ENCODE peak calls at places on chromosomes 7 and 10, in ten cellular contexts. One of them, this sample, is unnamed. For H3K27me3, the result is how much of the 10 kb centered on the place peaks cover.

GRCh38 chr7:66522518-66522917 is 106.2 kb upstream of the KCTD7 start:
- DNase-seq in PC-9: no peak
- DNase-seq in heart left ventricle: peak
- DNase-seq in neural progenitor cell: no peak
- DNase-seq in esophagus squamous epithelium: no peak
- DNase-seq in left ventricle myocardium inferior: no peak
- DNase-seq in fibroblast of lung: no peak
- DNase-seq in spleen: peak
- DNase-seq in RWPE2: no peak
- DNase-seq in HL-60: no peak
- DNase-seq in this sample: no peak

GRCh38 chr10:93346712-93347111 is 135.4 kb downstream of the MYOF start:
- DNase-seq in PC-9: no peak
- DNase-seq in heart left ventricle: no peak
- DNase-seq in neural progenitor cell: no peak
- DNase-seq in esophagus squamous epithelium: no peak
- DNase-seq in left ventricle myocardium inferior: no peak
- DNase-seq in fibroblast of lung: no peak
- DNase-seq in spleen: no peak
- DNase-seq in RWPE2: no peak
- DNase-seq in HL-60: peak
- DNase-seq in this sample: no peak

GRCh38 chr10:45488365-45488764 is 114.3 kb downstream of the ALOX5 start:
- DNase-seq in PC-9: no peak
- DNase-seq in heart left ventricle: no peak
- DNase-seq in neural progenitor cell: no peak
- DNase-seq in esophagus squamous epithelium: no peak
- DNase-seq in left ventricle myocardium inferior: no peak
- DNase-seq in fibroblast of lung: no peak
- DNase-seq in spleen: no peak
- DNase-seq in RWPE2: no peak
- DNase-seq in HL-60: no peak
- DNase-seq in this sample: no peak

GRCh38 chr10:17432738-17433137 is 21.7 kb downstream of the ST8SIA6 start:
- DNase-seq in PC-9: no peak
- DNase-seq in heart left ventricle: no peak
- DNase-seq in neural progenitor cell: no peak
- DNase-seq in esophagus squamous epithelium: no peak
- DNase-seq in left ventricle myocardium inferior: no peak
- DNase-seq in fibroblast of lung: no peak
- DNase-seq in spleen: no peak
- DNase-seq in RWPE2: no peak
- DNase-seq in HL-60: no peak
- DNase-seq in this sample: no peak

GRCh38 chr10:119786117-119786769 is 60.4 kb downstream of the INPP5F start:
- DNase-seq in PC-9: peak
- DNase-seq in heart left ventricle: no peak
- DNase-seq in neural progenitor cell: peak
- DNase-seq in esophagus squamous epithelium: no peak
- DNase-seq in left ventricle myocardium inferior: no peak
- DNase-seq in fibroblast of lung: peak
- DNase-seq in spleen: no peak
- DNase-seq in RWPE2: no peak
- DNase-seq in HL-60: peak
- DNase-seq in this sample: no peak

GRCh38 chr7:2730846-2731770 is 43.1 kb downstream of the AMZ1 start:
- DNase-seq in PC-9: no peak
- DNase-seq in heart left ventricle: no peak
- DNase-seq in neural progenitor cell: no peak
- DNase-seq in esophagus squamous epithelium: no peak
- DNase-seq in left ventricle myocardium inferior: no peak
- DNase-seq in fibroblast of lung: no peak
- DNase-seq in spleen: peak
- DNase-seq in RWPE2: no peak
- DNase-seq in HL-60: no peak
- DNase-seq in this sample: peak

GRCh38 chr7:73864981-73865711 is 4.2 kb downstream of the TMEM270 start:
- DNase-seq in PC-9: no peak
- DNase-seq in heart left ventricle: no peak
- DNase-seq in neural progenitor cell: no peak
- DNase-seq in esophagus squamous epithelium: no peak
- DNase-seq in left ventricle myocardium inferior: no peak
- DNase-seq in fibroblast of lung: no peak
- DNase-seq in spleen: no peak
- DNase-seq in RWPE2: no peak
- DNase-seq in HL-60: no peak
- DNase-seq in this sample: no peak

GRCh38 chr7:53756946-53757345 is 721.5 kb downstream of the POM121L12 start:
- DNase-seq in PC-9: no peak
- DNase-seq in heart left ventricle: no peak
- DNase-seq in neural progenitor cell: no peak
- DNase-seq in esophagus squamous epithelium: no peak
- DNase-seq in left ventricle myocardium inferior: no peak
- DNase-seq in fibroblast of lung: no peak
- DNase-seq in spleen: no peak
- DNase-seq in RWPE2: no peak
- DNase-seq in HL-60: no peak
- DNase-seq in this sample: no peak

GRCh38 chr7:11847336-11847735 is 15.3 kb upstream of the THSD7A start:
- DNase-seq in PC-9: no peak
- DNase-seq in heart left ventricle: no peak
- DNase-seq in neural progenitor cell: no peak
- DNase-seq in esophagus squamous epithelium: no peak
- DNase-seq in left ventricle myocardium inferior: no peak
- DNase-seq in fibroblast of lung: peak
- DNase-seq in spleen: no peak
- DNase-seq in RWPE2: no peak
- DNase-seq in HL-60: no peak
- DNase-seq in this sample: no peak

GRCh38 chr7:127367679-127368078 is 24.8 kb downstream of the ZNF800 start:
- DNase-seq in PC-9: no peak
- DNase-seq in heart left ventricle: no peak
- DNase-seq in neural progenitor cell: no peak
- DNase-seq in esophagus squamous epithelium: no peak
- DNase-seq in left ventricle myocardium inferior: no peak
- DNase-seq in fibroblast of lung: no peak
- DNase-seq in spleen: no peak
- DNase-seq in RWPE2: no peak
- DNase-seq in HL-60: no peak
- DNase-seq in this sample: no peak
- TF ChIP-seq CTCF in PC-9: no peak
- TF ChIP-seq CTCF in heart left ventricle: no peak
- TF ChIP-seq CTCF in neural progenitor cell: no peak
- TF ChIP-seq CTCF in esophagus squamous epithelium: no peak
- TF ChIP-seq CTCF in left ventricle myocardium inferior: no peak
- TF ChIP-seq CTCF in fibroblast of lung: no peak
- TF ChIP-seq CTCF in spleen: no peak
- TF ChIP-seq CTCF in RWPE2: no peak
- TF ChIP-seq CTCF in HL-60: no peak
- TF ChIP-seq CTCF in this sample: no peak

DNA sequence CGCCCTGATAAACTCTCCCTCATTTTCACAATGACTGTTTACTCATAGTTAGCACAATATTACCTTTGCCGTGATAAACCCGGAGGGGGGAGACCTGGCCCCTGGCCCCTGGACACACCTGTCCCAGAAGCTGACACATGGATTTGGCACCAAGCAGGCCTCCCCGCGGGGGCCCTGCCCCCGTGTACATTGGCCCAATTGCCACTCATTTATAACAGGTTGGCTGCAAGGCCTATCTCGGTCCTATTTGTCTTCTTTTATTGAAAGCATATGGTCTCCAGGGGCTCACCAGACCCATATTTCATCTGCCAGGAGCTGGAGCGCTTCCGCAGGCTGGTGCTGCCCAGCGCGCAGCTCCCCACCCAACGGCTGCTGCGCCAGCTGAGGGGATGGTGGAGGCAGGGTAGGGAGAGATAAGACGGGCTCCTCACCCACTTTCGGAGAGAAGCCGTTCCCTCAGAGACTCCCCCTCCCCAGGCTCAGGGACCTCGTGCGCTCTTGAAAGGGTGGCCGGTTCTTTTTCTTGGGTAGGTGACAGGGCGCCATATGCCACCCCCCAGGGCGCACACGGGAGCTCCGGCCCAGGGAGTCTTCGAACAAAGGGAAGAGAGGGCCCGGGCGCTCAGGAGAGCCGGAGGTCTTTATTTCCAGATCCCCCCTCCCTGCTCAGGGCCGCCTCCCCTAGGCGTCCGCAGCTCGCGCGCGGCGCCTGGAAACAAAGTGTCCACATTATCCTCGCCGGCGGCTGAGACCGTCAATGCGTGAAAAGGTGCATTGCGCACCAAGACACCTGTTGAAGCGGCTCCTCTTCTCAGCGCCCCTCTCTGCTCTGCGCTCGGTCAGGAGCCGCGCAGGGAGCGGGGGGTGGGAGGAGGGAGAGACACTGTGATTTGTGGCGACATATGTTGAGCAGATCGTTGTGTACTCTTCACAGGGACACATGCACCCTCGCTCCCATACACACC is 4.3 kb upstream of the NEUROG3 start:
- DNase-seq in PC-9: no peak
- DNase-seq in heart left ventricle: no peak
- DNase-seq in neural progenitor cell: peak
- DNase-seq in esophagus squamous epithelium: no peak
- DNase-seq in left ventricle myocardium inferior: no peak
- DNase-seq in fibroblast of lung: no peak
- DNase-seq in spleen: no peak
- DNase-seq in RWPE2: no peak
- DNase-seq in HL-60: no peak
- DNase-seq in this sample: no peak
- H3K27me3 ChIP-seq in PC-9: half or more
- H3K27me3 ChIP-seq in heart left ventricle: under half
- H3K27me3 ChIP-seq in neural progenitor cell: half or more
- H3K27me3 ChIP-seq in esophagus squamous epithelium: under half
- H3K27me3 ChIP-seq in left ventricle myocardium inferior: half or more
- H3K27me3 ChIP-seq in fibroblast of lung: under half
- H3K27me3 ChIP-seq in spleen: half or more
- H3K27me3 ChIP-seq in RWPE2: half or more
- H3K27me3 ChIP-seq in HL-60: half or more
- H3K27me3 ChIP-seq in this sample: half or more

GRCh38 chr10:78381072-78381471 is 347.4 kb downstream of the RPS24 start:
- DNase-seq in PC-9: no peak
- DNase-seq in heart left ventricle: no peak
- DNase-seq in neural progenitor cell: peak
- DNase-seq in esophagus squamous epithelium: no peak
- DNase-seq in left ventricle myocardium inferior: no peak
- DNase-seq in fibroblast of lung: no peak
- DNase-seq in spleen: no peak
- DNase-seq in RWPE2: no peak
- DNase-seq in HL-60: no peak
- DNase-seq in this sample: no peak
- TF ChIP-seq CTCF in PC-9: peak
- TF ChIP-seq CTCF in heart left ventricle: no peak
- TF ChIP-seq CTCF in neural progenitor cell: peak
- TF ChIP-seq CTCF in esophagus squamous epithelium: peak
- TF ChIP-seq CTCF in left ventricle myocardium inferior: no peak
- TF ChIP-seq CTCF in fibroblast of lung: no peak
- TF ChIP-seq CTCF in spleen: no peak
- TF ChIP-seq CTCF in RWPE2: no peak
- TF ChIP-seq CTCF in HL-60: no peak
- TF ChIP-seq CTCF in this sample: peak

GRCh38 chr7:26385240-26385639 is 93.6 kb downstream of the SNX10 start:
- DNase-seq in PC-9: no peak
- DNase-seq in heart left ventricle: no peak
- DNase-seq in neural progenitor cell: no peak
- DNase-seq in esophagus squamous epithelium: no peak
- DNase-seq in left ventricle myocardium inferior: no peak
- DNase-seq in fibroblast of lung: no peak
- DNase-seq in spleen: no peak
- DNase-seq in RWPE2: no peak
- DNase-seq in HL-60: no peak
- DNase-seq in this sample: no peak

GRCh38 chr7:26393855-26394254 is 102.2 kb downstream of the SNX10 start:
- DNase-seq in PC-9: no peak
- DNase-seq in heart left ventricle: no peak
- DNase-seq in neural progenitor cell: no peak
- DNase-seq in esophagus squamous epithelium: no peak
- DNase-seq in left ventricle myocardium inferior: no peak
- DNase-seq in fibroblast of lung: no peak
- DNase-seq in spleen: no peak
- DNase-seq in RWPE2: no peak
- DNase-seq in HL-60: no peak
- DNase-seq in this sample: no peak

GRCh38 chr7:26390016-26390415 is 98.4 kb downstream of the SNX10 start:
- DNase-seq in PC-9: no peak
- DNase-seq in heart left ventricle: no peak
- DNase-seq in neural progenitor cell: peak
- DNase-seq in esophagus squamous epithelium: no peak
- DNase-seq in left ventricle myocardium inferior: no peak
- DNase-seq in fibroblast of lung: no peak
- DNase-seq in spleen: no peak
- DNase-seq in RWPE2: no peak
- DNase-seq in HL-60: no peak
- DNase-seq in this sample: no peak

GRCh38 chr7:26388256-26388655 is 96.6 kb downstream of the SNX10 start:
- DNase-seq in PC-9: no peak
- DNase-seq in heart left ventricle: no peak
- DNase-seq in neural progenitor cell: no peak
- DNase-seq in esophagus squamous epithelium: no peak
- DNase-seq in left ventricle myocardium inferior: no peak
- DNase-seq in fibroblast of lung: no peak
- DNase-seq in spleen: no peak
- DNase-seq in RWPE2: no peak
- DNase-seq in HL-60: no peak
- DNase-seq in this sample: no peak
- H3K27me3 ChIP-seq in PC-9: under half
- H3K27me3 ChIP-seq in heart left ventricle: under half
- H3K27me3 ChIP-seq in neural progenitor cell: under half
- H3K27me3 ChIP-seq in esophagus squamous epithelium: under half
- H3K27me3 ChIP-seq in left ventricle myocardium inferior: half or more
- H3K27me3 ChIP-seq in fibroblast of lung: under half
- H3K27me3 ChIP-seq in spleen: under half
- H3K27me3 ChIP-seq in RWPE2: half or more
- H3K27me3 ChIP-seq in HL-60: under half
- H3K27me3 ChIP-seq in this sample: under half

GRCh38 chr7:54839538-54840213 is 80.7 kb upstream of the SEC61G start:
- DNase-seq in PC-9: peak
- DNase-seq in heart left ventricle: peak
- DNase-seq in neural progenitor cell: peak
- DNase-seq in esophagus squamous epithelium: no peak
- DNase-seq in left ventricle myocardium inferior: peak
- DNase-seq in fibroblast of lung: peak
- DNase-seq in spleen: peak
- DNase-seq in RWPE2: peak
- DNase-seq in HL-60: no peak
- DNase-seq in this sample: no peak
- TF ChIP-seq CTCF in PC-9: peak
- TF ChIP-seq CTCF in heart left ventricle: peak
- TF ChIP-seq CTCF in neural progenitor cell: peak
- TF ChIP-seq CTCF in esophagus squamous epithelium: peak
- TF ChIP-seq CTCF in left ventricle myocardium inferior: peak
- TF ChIP-seq CTCF in fibroblast of lung: peak
- TF ChIP-seq CTCF in spleen: peak
- TF ChIP-seq CTCF in RWPE2: peak
- TF ChIP-seq CTCF in HL-60: no peak
- TF ChIP-seq CTCF in this sample: no peak

GRCh38 chr10:100859204-100859763 is 53.5 kb upstream of the SLF2 start:
- DNase-seq in PC-9: no peak
- DNase-seq in heart left ventricle: no peak
- DNase-seq in neural progenitor cell: no peak
- DNase-seq in esophagus squamous epithelium: no peak
- DNase-seq in left ventricle myocardium inferior: no peak
- DNase-seq in fibroblast of lung: no peak
- DNase-seq in spleen: no peak
- DNase-seq in RWPE2: no peak
- DNase-seq in HL-60: no peak
- DNase-seq in this sample: no peak
- H3K27me3 ChIP-seq in PC-9: half or more
- H3K27me3 ChIP-seq in heart left ventricle: under half
- H3K27me3 ChIP-seq in neural progenitor cell: half or more
- H3K27me3 ChIP-seq in esophagus squamous epithelium: under half
- H3K27me3 ChIP-seq in left ventricle myocardium inferior: half or more
- H3K27me3 ChIP-seq in fibroblast of lung: under half
- H3K27me3 ChIP-seq in spleen: under half
- H3K27me3 ChIP-seq in RWPE2: under half
- H3K27me3 ChIP-seq in HL-60: under half
- H3K27me3 ChIP-seq in this sample: under half

GRCh38 chr7:48154792-48155413 is 16.4 kb upstream of the ABCA13 start:
- DNase-seq in PC-9: peak
- DNase-seq in heart left ventricle: no peak
- DNase-seq in neural progenitor cell: peak
- DNase-seq in esophagus squamous epithelium: no peak
- DNase-seq in left ventricle myocardium inferior: no peak
- DNase-seq in fibroblast of lung: peak
- DNase-seq in spleen: no peak
- DNase-seq in RWPE2: no peak
- DNase-seq in HL-60: no peak
- DNase-seq in this sample: peak
- TF ChIP-seq CTCF in PC-9: peak
- TF ChIP-seq CTCF in heart left ventricle: no peak
- TF ChIP-seq CTCF in neural progenitor cell: peak
- TF ChIP-seq CTCF in esophagus squamous epithelium: peak
- TF ChIP-seq CTCF in left ventricle myocardium inferior: peak
- TF ChIP-seq CTCF in fibroblast of lung: peak
- TF ChIP-seq CTCF in spleen: no peak
- TF ChIP-seq CTCF in RWPE2: peak
- TF ChIP-seq CTCF in HL-60: peak
- TF ChIP-seq CTCF in this sample: peak

This sample was measured in CD4-positive, alpha-beta T cell.